ENCODE peak calls at places on chromosome 15, in ten cellular contexts. O is GM23338, R is fibroblast of lung, F is pancreas, E is adrenal gland, I is sigmoid colon, Y is astrocyte, B is upper lobe of right lung, P is neural progenitor cell, C is colonic mucosa. Q is an unnamed sample. For H3K4me1 and H3K36me3, the result is how much of the 10 kb centered on the place peaks cover.

GRCh38 chr15:39061952-39062464 is 497.4 kb upstream of the RASGRP1 start:
- DNase-seq in O (peak), R (no peak), F (no peak), E (no peak), I (no peak), Y (no peak), B (no peak), P (no peak), C (no peak), Q (no peak)

GRCh38 chr15:42286445-42287029 is 13.3 kb upstream of the TMEM87A start:
- DNase-seq in O (no peak), R (peak), F (no peak), E (no peak), I (no peak), Y (no peak), B (no peak), P (no peak), C (peak), Q (no peak)

GRCh38 chr15:88048759-88049158 is 207.8 kb downstream of the NTRK3 start:
- DNase-seq in O (no peak), R (no peak), F (no peak), E (no peak), I (no peak), Y (no peak), B (no peak), P (no peak), C (no peak), Q (no peak)

GRCh38 chr15:83559310-83559966 is 94.5 kb upstream of the ADAMTSL3 start:
- DNase-seq in O (peak), R (peak), F (no peak), E (peak), I (peak), Y (peak), B (no peak), P (peak), C (peak), Q (peak)

GRCh38 chr15:85764649-85765277 is 30.0 kb downstream of the KLHL25 start:
- DNase-seq in O (no peak), R (no peak), F (no peak), E (no peak), I (no peak), Y (peak), B (no peak), P (no peak), C (no peak), Q (no peak)

GRCh38 chr15:72013703-72014102 is 104.2 kb downstream of the MYO9A start:
- DNase-seq in O (no peak), R (no peak), F (no peak), E (no peak), I (no peak), Y (no peak), B (no peak), P (no peak), C (no peak), Q (no peak)

GRCh38 chr15:71131601-71132357 is 16.5 kb downstream of the THSD4 start:
- DNase-seq in O (no peak), R (no peak), F (no peak), E (no peak), I (no peak), Y (peak), B (no peak), P (no peak), C (no peak), Q (no peak)

GRCh38 chr15:96332854-96333193 is 2.3 kb downstream of the NR2F2 start:
- DNase-seq in O (no peak), R (peak), F (no peak), E (no peak), I (no peak), Y (no peak), B (no peak), P (no peak), C (no peak), Q (no peak)

GRCh38 chr15:60760646-60761504 is 281.9 kb upstream of the ICE2 start:
- DNase-seq in O (no peak), R (peak), F (no peak), E (no peak), I (no peak), Y (peak), B (no peak), P (no peak), C (no peak), Q (no peak)

GRCh38 chr15:47949815-47950214 is 171.0 kb upstream of the SLC24A5 start:
- DNase-seq in O (no peak), R (no peak), F (no peak), E (no peak), I (no peak), Y (no peak), B (no peak), P (no peak), C (no peak), Q (no peak)

GRCh38 chr15:68479406-68479805 is 47.4 kb upstream of the ITGA11 start:
- DNase-seq in O (no peak), R (peak), F (no peak), E (no peak), I (peak), Y (peak), B (no peak), P (no peak), C (peak), Q (no peak)

GRCh38 chr15:31341501-31342195 is 15.0 kb downstream of the KLF13 start:
- DNase-seq in O (no peak), R (no peak), F (no peak), E (no peak), I (no peak), Y (no peak), B (peak), P (no peak), C (no peak), Q (no peak)

GRCh38 chr15:38539008-38539343 is 25.6 kb downstream of the RASGRP1 start:
- DNase-seq in O (no peak), R (no peak), F (no peak), E (no peak), I (no peak), Y (no peak), B (no peak), P (no peak), C (no peak), Q (no peak)

GRCh38 chr15:38050529-38050928 is 116.1 kb downstream of the TMCO5A start:
- DNase-seq in O (no peak), R (peak), F (no peak), E (no peak), I (no peak), Y (peak), B (no peak), P (no peak), C (no peak), Q (no peak)

GRCh38 chr15:71082803-71083202 is 32.5 kb upstream of the THSD4 start:
- DNase-seq in O (no peak), R (no peak), F (no peak), E (peak), I (no peak), Y (no peak), B (no peak), P (no peak), C (no peak), Q (no peak)

GRCh38 chr15:80891006-80891405 is 98.6 kb downstream of the MESD start:
- DNase-seq in O (no peak), R (no peak), F (no peak), E (no peak), I (no peak), Y (peak), B (no peak), P (no peak), C (no peak), Q (no peak)

GRCh38 chr15:81373996-81374395 is at the start of gene TMC3:
- DNase-seq in O (no peak), R (no peak), F (no peak), E (no peak), I (no peak), Y (peak), B (no peak), P (peak), C (no peak), Q (no peak)

GRCh38 chr15:31278544-31279220 is 48.0 kb upstream of the KLF13 start:
- DNase-seq in O (no peak), R (no peak), F (no peak), E (peak), I (peak), Y (no peak), B (peak), P (no peak), C (peak), Q (no peak)

GRCh38 chr15:100878601-100879000 is 1.0 kb upstream of the ALDH1A3 start:
- DNase-seq in O (peak), R (no peak), F (peak), E (no peak), I (no peak), Y (no peak), B (no peak), P (peak), C (no peak), Q (no peak)

GRCh38 chr15:43134157-43134637 is 811 bp downstream of the TMEM62 start:
- DNase-seq in O (peak), R (no peak), F (no peak), E (no peak), I (no peak), Y (no peak), B (no peak), P (peak), C (no peak), Q (no peak)

GRCh38 chr15:26967719-26968269 is 3.2 kb upstream of the GABRG3 start:
- DNase-seq in O (peak), R (peak), F (no peak), E (no peak), I (no peak), Y (peak), B (no peak), P (peak), C (no peak), Q (peak)

GRCh38 chr15:43440721-43441281 is 52.2 kb downstream of the TP53BP1 start:
- DNase-seq in O (peak), R (peak), F (no peak), E (peak), I (peak), Y (peak), B (no peak), P (peak), C (peak), Q (peak)

GRCh38 chr15:73375755-73376305 is 7.1 kb upstream of the HCN4 start:
- DNase-seq in O (no peak), R (no peak), F (no peak), E (no peak), I (no peak), Y (no peak), B (no peak), P (no peak), C (no peak), Q (peak)

GRCh38 chr15:93382196-93382820 is 293.3 kb upstream of the RGMA start:
- DNase-seq in O (no peak), R (no peak), F (no peak), E (no peak), I (no peak), Y (no peak), B (no peak), P (no peak), C (no peak), Q (no peak)

GRCh38 chr15:25830844-25831443 is 32.2 kb downstream of the ATP10A start:
- DNase-seq in O (no peak), R (peak), F (no peak), E (no peak), I (peak), Y (peak), B (no peak), P (no peak), C (no peak), Q (no peak)

GRCh38 chr15:99486371-99487336 is 79.1 kb upstream of the MEF2A start:
- DNase-seq in O (peak), R (peak), F (peak), E (peak), I (peak), Y (peak), B (peak), P (peak), C (peak), Q (peak)

GRCh38 chr15:100472015-100472414 is 56.7 kb downstream of the CERS3 start:
- DNase-seq in O (no peak), R (no peak), F (no peak), E (no peak), I (no peak), Y (no peak), B (no peak), P (no peak), C (no peak), Q (no peak)

GRCh38 chr15:34584996-34585395 is 1.5 kb upstream of the GOLGA8B start:
- DNase-seq in O (no peak), R (no peak), F (no peak), E (no peak), I (no peak), Y (no peak), B (no peak), P (no peak), C (no peak), Q (no peak)

GRCh38 chr15:25089577-25089976 is 134.8 kb downstream of the SNRPN start:
- DNase-seq in O (no peak), R (no peak), F (no peak), E (no peak), I (no peak), Y (no peak), B (no peak), P (no peak), C (no peak), Q (no peak)

GRCh38 chr15:56608993-56609392 is 124.3 kb downstream of the ZNF280D start:
- DNase-seq in O (no peak), R (no peak), F (no peak), E (no peak), I (no peak), Y (no peak), B (no peak), P (no peak), C (no peak), Q (no peak)

GRCh38 chr15:40328711-40329240 is 5.3 kb downstream of the INAFM2 start:
- DNase-seq in O (no peak), R (no peak), F (no peak), E (no peak), I (no peak), Y (no peak), B (no peak), P (no peak), C (no peak), Q (no peak)

GRCh38 chr15:40330368-40330836 is 6.9 kb downstream of the INAFM2 start:
- DNase-seq in O (no peak), R (peak), F (peak), E (no peak), I (peak), Y (peak), B (peak), P (no peak), C (no peak), Q (no peak)

GRCh38 chr15:40331026-40331425 is 7.5 kb downstream of the INAFM2 start:
- DNase-seq in O (no peak), R (no peak), F (peak), E (no peak), I (peak), Y (no peak), B (no peak), P (no peak), C (no peak), Q (no peak)

GRCh38 chr15:40328176-40328575 is 4.7 kb downstream of the INAFM2 start:
- DNase-seq in O (peak), R (no peak), F (no peak), E (no peak), I (no peak), Y (peak), B (no peak), P (no peak), C (no peak), Q (no peak)

GRCh38 chr15:40329804-40330203 is 6.3 kb downstream of the INAFM2 start:
- DNase-seq in O (no peak), R (no peak), F (no peak), E (no peak), I (peak), Y (no peak), B (no peak), P (no peak), C (no peak), Q (no peak)
- H3K4me1 ChIP-seq in O (under half), R (under half), F (under half), E (under half), I (half or more), Y (under half), B (half or more), P (under half), C (under half), Q (under half)

GRCh38 chr15:76963596-76963995 is 31.3 kb upstream of the PSTPIP1 start:
- DNase-seq in O (peak), R (no peak), F (no peak), E (no peak), I (no peak), Y (no peak), B (no peak), P (no peak), C (no peak), Q (no peak)
- TF ChIP-seq CTCF in O (no peak), R (no peak), F (no peak), E (no peak), I (no peak), Y (no peak), B (no peak), P (no peak), C (no peak), Q (no peak)

GRCh38 chr15:40463886-40464545 is 6.8 kb upstream of the CHST14 start:
- DNase-seq in O (no peak), R (no peak), F (peak), E (no peak), I (no peak), Y (no peak), B (peak), P (no peak), C (no peak), Q (no peak)

GRCh38 chr15:40464595-40465185 is 6.1 kb upstream of the CHST14 start:
- DNase-seq in O (no peak), R (no peak), F (peak), E (no peak), I (no peak), Y (no peak), B (no peak), P (no peak), C (no peak), Q (no peak)

GRCh38 chr15:40466426-40467259 is 4.1 kb upstream of the CHST14 start:
- DNase-seq in O (no peak), R (no peak), F (peak), E (no peak), I (no peak), Y (no peak), B (peak), P (no peak), C (no peak), Q (no peak)

GRCh38 chr15:40467260-40467615 is 3.5 kb upstream of the CHST14 start:
- DNase-seq in O (no peak), R (no peak), F (peak), E (no peak), I (no peak), Y (no peak), B (peak), P (no peak), C (no peak), Q (no peak)

GRCh38 chr15:40465939-40466338 is 4.8 kb upstream of the CHST14 start:
- DNase-seq in O (no peak), R (no peak), F (peak), E (no peak), I (no peak), Y (no peak), B (peak), P (no peak), C (no peak), Q (no peak)
- H3K36me3 ChIP-seq in O (under half), R (under half), F (under half), E (under half), I (under half), Y (under half), B (half or more), P (under half), C (under half), Q (under half)

DNA sequence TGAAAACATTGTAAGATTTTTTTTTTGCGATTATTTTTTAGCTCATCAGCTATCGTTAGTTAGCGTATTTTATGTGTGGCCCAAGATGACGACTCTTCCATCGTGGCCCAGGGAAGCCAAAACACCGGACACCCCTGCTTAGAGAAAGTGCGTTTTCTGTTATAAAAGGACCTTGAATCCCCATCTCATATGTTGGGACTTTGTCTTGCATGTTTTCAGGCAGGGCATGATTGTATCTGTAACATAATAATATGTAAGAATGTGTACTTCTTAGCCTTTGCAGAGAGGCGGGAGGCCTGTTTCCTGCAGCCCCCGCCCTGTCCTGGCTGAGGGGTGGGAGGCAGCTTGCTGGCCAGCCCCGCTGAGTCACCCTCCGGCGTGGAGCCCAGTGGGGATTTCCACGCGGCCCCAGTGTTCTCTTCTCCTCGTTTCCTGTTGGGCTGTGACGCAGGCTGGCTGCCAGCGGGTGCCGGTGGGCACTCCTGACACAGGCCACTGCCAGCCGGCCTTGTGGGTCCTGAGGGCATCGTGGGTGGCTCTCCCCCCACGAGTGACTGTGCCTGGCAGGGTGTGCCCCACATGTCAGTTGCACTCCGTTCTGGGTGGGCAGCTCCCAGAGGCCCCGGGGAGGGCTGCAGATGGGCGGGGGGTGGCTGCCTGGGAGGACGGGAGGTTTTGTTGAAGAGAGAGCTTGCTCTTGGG is 55.6 kb downstream of the SMAD3 start:
- DNase-seq in O (no peak), R (peak), F (peak), E (peak), I (peak), Y (peak), B (peak), P (no peak), C (peak), Q (peak)
- H3K4me1 ChIP-seq in O (under half), R (half or more), F (under half), E (under half), I (half or more), Y (half or more), B (half or more), P (under half), C (under half), Q (under half)

GRCh38 chr15:89515477-89515876 is 19.1 kb upstream of the RHCG start:
- DNase-seq in O (no peak), R (no peak), F (no peak), E (no peak), I (no peak), Y (no peak), B (no peak), P (no peak), C (no peak), Q (no peak)
- TF ChIP-seq CTCF in O (no peak), R (no peak), F (no peak), E (no peak), I (no peak), Y (no peak), B (no peak), P (no peak), C (no peak), Q (no peak)

GRCh38 chr15:58919232-58919631 is 14.2 kb downstream of the SLTM start:
- DNase-seq in O (no peak), R (no peak), F (no peak), E (no peak), I (no peak), Y (no peak), B (no peak), P (no peak), C (no peak), Q (no peak)
- H3K36me3 ChIP-seq in O (under half), R (under half), F (under half), E (under half), I (under half), Y (under half), B (under half), P (under half), C (under half), Q (half or more)

DNA sequence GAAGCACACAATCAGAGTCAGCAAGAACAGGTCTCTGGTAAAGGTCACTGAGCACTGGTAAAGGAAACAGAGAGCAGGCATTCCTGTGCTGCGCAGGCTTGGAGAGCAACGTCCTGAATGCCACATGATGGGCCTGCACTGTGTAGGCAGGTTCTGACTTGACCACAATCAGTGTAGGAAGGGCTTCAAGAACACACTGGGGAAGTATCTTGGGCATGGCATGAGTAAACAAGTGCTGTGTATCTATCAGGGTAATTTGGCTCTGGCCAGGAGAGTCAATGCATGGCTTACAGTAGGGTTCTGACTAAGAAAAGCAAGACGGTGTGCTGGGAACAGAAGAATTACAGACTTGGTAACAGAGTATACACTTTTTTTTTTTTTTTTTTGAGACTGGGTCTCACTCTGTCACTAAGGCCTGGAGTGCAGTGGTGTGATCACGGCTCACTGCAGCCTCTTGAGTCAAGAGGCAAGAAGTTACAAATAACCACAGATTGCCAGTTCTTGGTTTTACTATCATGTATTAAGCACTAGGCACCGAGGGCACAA is 30.6 kb downstream of the TBC1D2B start:
- DNase-seq in O (no peak), R (no peak), F (no peak), E (no peak), I (no peak), Y (no peak), B (no peak), P (no peak), C (no peak), Q (no peak)
- H3K4me1 ChIP-seq in O (under half), R (under half), F (under half), E (half or more), I (half or more), Y (under half), B (half or more), P (under half), C (under half), Q (under half)

Q was measured in BE2C.